ENCODE peak calls at places on chromosomes 1 and 21, in five cellular contexts. P is SK-N-SH, A is HepG2, J is GM23338, D is Panc1. R is an unnamed sample.

GRCh38 chr1:87642581-87643129 is 314.0 kb downstream of the LMO4 start:
- DNase-seq in P (no peak), A (peak), J (peak), D (no peak), R (no peak)

GRCh38 chr21:20997633-20998455 is at the start of gene NCAM2:
- DNase-seq in P (peak), A (peak), J (peak), D (no peak), R (peak)

GRCh38 chr1:62382581-62382980 is 54.3 kb upstream of the USP1 start:
- DNase-seq in P (no peak), A (no peak), J (no peak), D (no peak), R (no peak)

GRCh38 chr1:203048555-203049051 is 22.3 kb downstream of the PPFIA4 start:
- DNase-seq in P (no peak), A (peak), J (peak), D (no peak), R (no peak)

GRCh38 chr1:23593556-23594148 is 34.4 kb upstream of the ID3 start:
- DNase-seq in P (no peak), A (peak), J (no peak), D (no peak), R (no peak)

GRCh38 chr1:83058327-83058726 is 940.6 kb downstream of the TTLL7 start:
- DNase-seq in P (no peak), A (no peak), J (no peak), D (peak), R (no peak)

GRCh38 chr1:174818951-174819350 is 180.8 kb upstream of the CACYBP start:
- DNase-seq in P (no peak), A (no peak), J (no peak), D (no peak), R (no peak)

GRCh38 chr1:157371211-157371610 is 181.1 kb downstream of the FCRL5 start:
- DNase-seq in P (no peak), A (no peak), J (no peak), D (no peak), R (no peak)

GRCh38 chr1:231045318-231045717 is 5.3 kb upstream of the FAM89A start:
- DNase-seq in P (no peak), A (no peak), J (no peak), D (no peak), R (no peak)

GRCh38 chr1:18972991-18973390 is 16.5 kb upstream of the IFFO2 start:
- DNase-seq in P (no peak), A (no peak), J (no peak), D (no peak), R (no peak)

GRCh38 chr21:34648739-34649297 is 20.0 kb upstream of the CLIC6 start:
- DNase-seq in P (no peak), A (no peak), J (no peak), D (no peak), R (no peak)

GRCh38 chr1:27789511-27790154 is 16.6 kb downstream of the STX12 start:
- DNase-seq in P (no peak), A (no peak), J (no peak), D (no peak), R (peak)

GRCh38 chr1:201376464-201377374 is 761 bp downstream of the TNNT2 start:
- DNase-seq in P (peak), A (peak), J (peak), D (no peak), R (no peak)

GRCh38 chr1:150165622-150166612 is 16.2 kb downstream of the PLEKHO1 start:
- DNase-seq in P (peak), A (peak), J (peak), D (peak), R (peak)

GRCh38 chr1:147579532-147580199 is 38.4 kb downstream of the BCL9 start:
- DNase-seq in P (no peak), A (peak), J (no peak), D (no peak), R (no peak)

GRCh38 chr1:66374561-66375111 is 159.3 kb upstream of the SGIP1 start:
- DNase-seq in P (no peak), A (no peak), J (no peak), D (no peak), R (no peak)

GRCh38 chr1:171251741-171252300 is 3.5 kb downstream of the FMO1 start:
- DNase-seq in P (peak), A (peak), J (peak), D (no peak), R (peak)

GRCh38 chr1:15836772-15837669 is 10.5 kb upstream of the SPEN start:
- DNase-seq in P (no peak), A (no peak), J (peak), D (no peak), R (peak)

GRCh38 chr1:155005076-155005971 is 2.7 kb downstream of the ZBTB7B start:
- DNase-seq in P (no peak), A (no peak), J (no peak), D (no peak), R (peak)

GRCh38 chr1:79448426-79448825 is 441.9 kb upstream of the ADGRL4 start:
- DNase-seq in P (no peak), A (no peak), J (no peak), D (no peak), R (no peak)

GRCh38 chr1:59936358-59936821 is 9.8 kb upstream of the CYP2J2 start:
- DNase-seq in P (no peak), A (peak), J (no peak), D (no peak), R (no peak)

GRCh38 chr1:178688244-178688643 is 36.8 kb upstream of the RALGPS2 start:
- DNase-seq in P (no peak), A (no peak), J (no peak), D (no peak), R (no peak)

GRCh38 chr1:3170566-3171453 is 101.8 kb downstream of the PRDM16 start:
- DNase-seq in P (peak), A (peak), J (no peak), D (no peak), R (no peak)

GRCh38 chr1:43868741-43869067 is 64.9 kb upstream of the ARTN start:
- DNase-seq in P (no peak), A (no peak), J (no peak), D (no peak), R (no peak)

GRCh38 chr1:155137550-155137949 is 1.9 kb downstream of the SLC50A1 start:
- DNase-seq in P (no peak), A (no peak), J (no peak), D (no peak), R (no peak)

GRCh38 chr1:28437924-28438699 is 67.7 kb upstream of the RCC1 start:
- DNase-seq in P (peak), A (peak), J (peak), D (peak), R (peak)

GRCh38 chr1:17671741-17672140 is 83.4 kb upstream of the ACTL8 start:
- DNase-seq in P (peak), A (no peak), J (peak), D (no peak), R (no peak)

GRCh38 chr1:167145965-167146364 is 52.1 kb downstream of the STYXL2 start:
- DNase-seq in P (no peak), A (no peak), J (no peak), D (no peak), R (no peak)

GRCh38 chr21:40829308-40829707 is 17.6 kb downstream of the DSCAM start:
- DNase-seq in P (no peak), A (no peak), J (no peak), D (no peak), R (no peak)

GRCh38 chr1:221289103-221289502 is 409.9 kb downstream of the HLX start:
- DNase-seq in P (no peak), A (no peak), J (no peak), D (no peak), R (no peak)

GRCh38 chr1:180884588-180885300 is 28.0 kb upstream of the KIAA1614 start:
- DNase-seq in P (no peak), A (no peak), J (no peak), D (no peak), R (no peak)

GRCh38 chr1:203163891-203164635 is 11.6 kb downstream of the MYBPH start:
- DNase-seq in P (no peak), A (no peak), J (no peak), D (no peak), R (no peak)

GRCh38 chr1:23422313-23422877 is 2.2 kb downstream of the TCEA3 start:
- DNase-seq in P (peak), A (no peak), J (no peak), D (no peak), R (peak)

GRCh38 chr1:29706936-29707335 is 470.6 kb downstream of the PTPRU start:
- DNase-seq in P (peak), A (no peak), J (peak), D (no peak), R (no peak)

GRCh38 chr1:247096112-247096511 is 8.0 kb downstream of the ZNF669 start:
- DNase-seq in P (no peak), A (no peak), J (no peak), D (no peak), R (no peak)

GRCh38 chr1:36231191-36231590 is 6.9 kb downstream of the THRAP3 start:
- DNase-seq in P (no peak), A (no peak), J (no peak), D (no peak), R (no peak)

GRCh38 chr1:19643602-19644419 is at the start of gene NBL1:
- DNase-seq in P (peak), A (no peak), J (peak), D (no peak), R (no peak)

GRCh38 chr1:161484613-161485012 is 20.6 kb upstream of the FCGR2A start:
- DNase-seq in P (no peak), A (no peak), J (peak), D (no peak), R (no peak)

GRCh38 chr1:67639336-67639735 is 45.7 kb upstream of the GADD45A start:
- DNase-seq in P (no peak), A (no peak), J (no peak), D (no peak), R (no peak)

GRCh38 chr21:44866780-44867179 is 6.7 kb downstream of the PTTG1IP start:
- DNase-seq in P (no peak), A (peak), J (no peak), D (no peak), R (no peak)
- TF ChIP-seq POLR2AphosphoS5 in P (no peak), A (no peak), J (no peak), D (no peak), R (no peak)

DNA sequence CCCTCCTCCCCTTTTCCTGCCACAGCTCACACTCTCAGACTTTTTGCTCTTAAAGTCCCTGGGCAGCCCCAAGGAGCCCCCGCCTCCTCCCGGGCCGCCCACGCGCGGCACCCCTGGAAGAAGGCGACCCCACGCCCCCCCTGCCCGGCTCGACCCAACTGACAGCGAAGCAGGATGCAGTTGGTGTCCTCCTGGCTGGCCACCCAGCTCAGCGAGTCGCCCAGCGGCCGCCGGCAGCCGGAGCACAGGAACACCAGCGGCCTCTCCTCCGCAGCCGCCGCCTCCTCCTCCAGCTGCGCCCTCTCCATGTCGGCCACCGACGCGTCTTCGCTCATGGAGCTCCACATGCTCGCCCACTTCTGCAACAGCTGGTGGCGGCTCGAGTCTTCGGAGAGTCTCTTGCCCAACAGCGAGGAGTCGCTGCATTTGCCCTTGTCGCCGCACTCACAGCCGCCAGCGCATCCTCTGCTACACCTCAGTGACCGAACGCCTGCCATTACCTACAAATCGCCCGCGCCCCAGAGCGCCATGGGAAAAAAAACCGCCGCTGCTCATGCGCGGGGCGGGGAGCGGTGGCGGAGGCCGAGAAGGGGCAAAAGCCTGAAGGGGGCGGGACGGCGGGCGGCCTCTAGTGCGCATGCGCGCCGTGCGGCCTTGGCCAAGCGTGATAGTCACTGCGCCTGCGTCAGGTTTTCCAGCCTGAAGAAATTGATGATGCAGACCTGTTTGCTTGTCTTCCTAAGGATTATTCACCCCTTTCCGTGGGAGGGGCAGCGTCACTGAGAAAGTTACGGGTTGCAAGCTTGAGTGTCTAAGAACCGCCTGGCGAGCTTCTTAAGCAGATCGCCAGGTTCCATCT is at the start of gene MIS18A:
- DNase-seq in P (peak), A (peak), J (peak), D (peak), R (peak)
- TF ChIP-seq CTCF in P (no peak), A (peak), J (no peak), D (no peak), R (no peak)

GRCh38 chr1:47478090-47478489 is 40.2 kb downstream of the FOXD2 start:
- DNase-seq in P (no peak), A (peak), J (no peak), D (no peak), R (no peak)

GRCh38 chr1:47481936-47482335 is 44.1 kb downstream of the FOXD2 start:
- DNase-seq in P (no peak), A (no peak), J (no peak), D (no peak), R (no peak)

GRCh38 chr1:47474278-47475193 is 36.7 kb downstream of the FOXD2 start:
- DNase-seq in P (peak), A (no peak), J (no peak), D (no peak), R (no peak)

GRCh38 chr1:47479664-47480063 is 41.8 kb downstream of the FOXD2 start:
- DNase-seq in P (no peak), A (no peak), J (no peak), D (no peak), R (no peak)

DNA sequence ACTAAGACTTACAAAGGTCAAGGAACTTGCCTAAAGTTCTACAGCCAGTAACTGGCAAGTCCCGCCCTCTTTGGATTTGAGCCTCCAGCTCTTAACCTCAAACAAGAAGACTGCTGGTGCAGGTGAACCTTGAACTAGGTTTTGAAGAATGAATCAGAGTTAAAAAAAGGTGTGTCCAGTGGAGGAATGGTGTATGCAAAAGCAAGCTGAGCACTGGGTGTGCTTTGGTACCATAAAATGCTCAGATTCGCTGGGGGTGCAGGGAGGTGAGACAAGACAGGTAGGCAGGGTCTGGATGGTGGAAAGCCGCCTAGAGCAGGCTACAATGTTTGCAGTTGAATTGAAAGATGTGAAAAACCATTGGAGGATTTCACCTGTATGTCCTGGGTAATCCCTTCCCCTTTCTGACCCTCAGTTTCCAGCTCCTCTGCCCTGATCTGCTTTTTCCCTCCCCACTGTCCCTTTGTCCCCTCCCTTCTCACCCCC is 39.8 kb downstream of the FOXD2 start:
- DNase-seq in P (no peak), A (peak), J (no peak), D (no peak), R (no peak)
- TF ChIP-seq REST in P (no peak), A (no peak), J (no peak), D (no peak), R (no peak)

GRCh38 chr21:45131537-45131999 is 57.2 kb downstream of the ADARB1 start:
- DNase-seq in P (no peak), A (no peak), J (no peak), D (no peak), R (no peak)

GRCh38 chr21:45134677-45135076 is 60.3 kb downstream of the ADARB1 start:
- DNase-seq in P (no peak), A (no peak), J (no peak), D (no peak), R (no peak)

GRCh38 chr21:45135122-45135521 is 60.7 kb downstream of the ADARB1 start:
- DNase-seq in P (no peak), A (no peak), J (no peak), D (no peak), R (no peak)

GRCh38 chr21:45130324-45130774 is 56.0 kb downstream of the ADARB1 start:
- DNase-seq in P (no peak), A (no peak), J (no peak), D (no peak), R (peak)

DNA sequence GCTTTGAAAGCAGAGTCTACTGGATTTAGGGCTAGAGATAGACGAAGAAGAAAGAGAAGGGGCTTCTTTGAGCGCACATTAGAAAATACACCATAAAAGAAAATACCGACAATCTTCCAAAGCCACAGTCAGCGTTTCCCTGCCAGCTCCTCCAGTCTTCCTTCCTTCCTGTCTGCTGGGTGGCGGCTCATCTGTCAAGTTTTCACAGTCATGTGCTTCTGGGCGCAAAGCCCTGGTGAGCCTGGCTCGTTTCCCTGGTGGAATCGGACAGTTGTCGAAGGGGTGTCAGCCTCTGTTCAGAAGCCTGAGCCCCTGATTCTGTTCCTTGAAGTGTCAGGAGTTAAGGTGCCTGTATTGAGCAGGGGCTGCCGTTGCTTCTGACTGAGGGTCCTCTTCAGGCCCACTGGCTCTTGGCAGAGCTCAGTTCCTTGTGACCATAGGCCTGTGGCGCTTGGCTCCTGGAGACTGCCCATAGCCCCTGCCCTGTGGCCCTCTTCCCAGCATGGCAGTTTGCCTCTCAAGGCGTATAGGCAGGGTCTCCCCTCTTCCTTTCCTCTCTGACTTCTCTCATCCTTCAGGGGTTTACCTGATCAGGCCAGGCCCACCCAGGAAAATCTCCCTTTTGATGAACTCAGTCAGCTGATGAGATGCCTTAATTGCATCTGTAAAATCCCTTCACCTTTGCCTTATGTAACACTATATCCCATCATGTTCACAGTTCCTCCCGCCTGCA is 58.6 kb downstream of the ADARB1 start:
- DNase-seq in P (no peak), A (no peak), J (no peak), D (no peak), R (no peak)
- TF ChIP-seq POLR2AphosphoS5 in P (no peak), A (no peak), J (no peak), D (no peak), R (no peak)

DNA sequence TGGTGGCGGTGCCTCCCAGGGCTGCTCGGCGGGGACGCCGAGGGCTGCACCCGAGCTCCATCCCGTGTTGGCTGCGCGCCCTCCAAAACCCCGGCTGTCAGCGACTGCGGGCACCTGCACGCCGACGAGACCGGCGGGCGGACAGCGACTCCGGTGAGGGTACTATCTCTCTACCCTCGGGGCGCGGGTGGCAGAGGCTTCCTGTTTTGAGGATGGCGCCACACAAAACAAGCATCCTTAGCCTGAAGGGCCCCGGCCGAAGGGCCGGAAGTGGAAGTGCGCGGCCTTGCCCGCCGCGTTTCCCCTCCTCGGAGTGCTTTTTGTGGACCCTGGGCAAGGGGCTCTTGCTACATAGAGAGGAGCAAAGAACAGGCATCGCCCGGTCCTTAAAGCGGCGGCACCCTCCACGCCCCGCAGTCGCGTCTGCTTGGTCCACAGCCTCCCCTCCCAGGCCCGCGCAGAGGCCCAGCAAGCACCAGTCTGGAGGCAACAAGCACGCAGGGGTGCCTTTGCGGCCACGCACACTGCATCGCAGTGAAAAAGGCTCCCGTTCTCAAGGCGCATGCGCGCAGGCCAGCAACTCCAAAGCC is 560 bp upstream of the COQ8A start:
- DNase-seq in P (peak), A (no peak), J (peak), D (no peak), R (no peak)
- TF ChIP-seq CTCF in P (no peak), A (peak), J (no peak), D (no peak), R (no peak)

R was measured in HL-60.